ENCODE peak calls at places on chromosomes 7 and 10, in six cellular contexts. P is stimulated activated CD8-positive, alpha-beta memory T cell treated with anti-CD3 and anti-CD28 coated beads, Interleukin-7, amount 100 ng/mL, for 1 hour; L is heart right ventricle; W is foreskin fibroblast; S is head of caudate nucleus; M is Caki2. U is an unnamed sample.

GRCh38 chr7:27198871-27199801 is 755 bp downstream of the HOXA13 start:
- DNase-seq in P (no peak), L (no peak), W (peak), S (peak), M (peak), U (no peak)

GRCh38 chr7:112390167-112390566 is 60.1 kb upstream of the IFRD1 start:
- DNase-seq in P (no peak), L (no peak), W (no peak), S (no peak), M (no peak), U (no peak)

GRCh38 chr7:18610331-18610948 is 114.9 kb downstream of the HDAC9 start:
- DNase-seq in P (no peak), L (no peak), W (peak), S (no peak), M (peak), U (no peak)

GRCh38 chr10:115390607-115391006 is 297.4 kb downstream of the ATRNL1 start:
- DNase-seq in P (no peak), L (no peak), W (no peak), S (no peak), M (no peak), U (no peak)

GRCh38 chr7:10939237-10939910 is 34.3 kb upstream of the PHF14 start:
- DNase-seq in P (no peak), L (no peak), W (no peak), S (no peak), M (no peak), U (peak)

GRCh38 chr10:132928261-132928660 is 14.1 kb downstream of the CFAP46 start:
- DNase-seq in P (no peak), L (no peak), W (no peak), S (no peak), M (no peak), U (no peak)

GRCh38 chr10:92757066-92757716 is 67.4 kb downstream of the HHEX start:
- DNase-seq in P (no peak), L (peak), W (peak), S (peak), M (peak), U (peak)

GRCh38 chr10:76311752-76312699 is 880.6 kb downstream of the LRMDA start:
- DNase-seq in P (no peak), L (peak), W (peak), S (no peak), M (peak), U (peak)

GRCh38 chr10:35635576-35635975 is 6.5 kb downstream of the FZD8 start:
- DNase-seq in P (no peak), L (no peak), W (peak), S (no peak), M (peak), U (no peak)

GRCh38 chr7:155893176-155893575 is 80.9 kb upstream of the SHH start:
- DNase-seq in P (no peak), L (no peak), W (no peak), S (no peak), M (no peak), U (no peak)

U was measured in heart left ventricle.